ENCODE peak calls at places on chromosomes 4 and X, in seven cellular contexts. One of them, this sample, is unnamed.

GRCh38 chrX:37984880-37985279 is 21.5 kb upstream of the SYTL5 start:
- DNase-seq in A549: no peak
- DNase-seq in left ventricle myocardium inferior: no peak
- DNase-seq in IMR-90: no peak
- DNase-seq in astrocyte of the spinal cord: no peak
- DNase-seq in spleen: no peak
- DNase-seq in Peyer's patch: no peak
- DNase-seq in this sample: no peak

GRCh38 chrX:38800981-38801845 is at the start of gene MID1IP1:
- DNase-seq in left ventricle myocardium inferior: peak; percentile 92
- DNase-seq in A549: peak; percentile 93
- DNase-seq in Peyer's patch: peak; percentile 93
- DNase-seq in astrocyte of the spinal cord: peak; percentile 93
- DNase-seq in IMR-90: peak; percentile 89
- DNase-seq in spleen: peak; percentile 91
- DNase-seq in this sample: peak; percentile 94

GRCh38 chrX:149993989-149994388 is 55.7 kb upstream of the EOLA2 start:
- DNase-seq in A549: no peak
- DNase-seq in spleen: no peak
- DNase-seq in IMR-90: no peak
- DNase-seq in left ventricle myocardium inferior: no peak
- DNase-seq in astrocyte of the spinal cord: no peak
- DNase-seq in Peyer's patch: no peak
- DNase-seq in this sample: no peak

GRCh38 chr4:2336659-2337058 is 74.8 kb upstream of the MXD4 start:
- DNase-seq in IMR-90: no peak
- DNase-seq in astrocyte of the spinal cord: no peak
- DNase-seq in A549: no peak
- DNase-seq in spleen: peak; percentile 8
- DNase-seq in left ventricle myocardium inferior: no peak
- DNase-seq in Peyer's patch: no peak
- DNase-seq in this sample: no peak

GRCh38 chr4:8221476-8221875 is 22.4 kb downstream of the SH3TC1 start:
- DNase-seq in A549: no peak
- DNase-seq in spleen: no peak
- DNase-seq in IMR-90: peak; percentile 10
- DNase-seq in left ventricle myocardium inferior: no peak
- DNase-seq in Peyer's patch: no peak
- DNase-seq in astrocyte of the spinal cord: no peak
- DNase-seq in this sample: no peak

GRCh38 chrX:134933911-134934310 is 56.9 kb upstream of the SMIM10 start:
- DNase-seq in Peyer's patch: no peak
- DNase-seq in left ventricle myocardium inferior: peak; percentile 28
- DNase-seq in spleen: no peak
- DNase-seq in IMR-90: no peak
- DNase-seq in astrocyte of the spinal cord: no peak
- DNase-seq in A549: no peak
- DNase-seq in this sample: no peak

GRCh38 chrX:19566359-19567141 is 51.2 kb upstream of the MAP3K15 start:
- DNase-seq in IMR-90: peak; percentile 69
- DNase-seq in A549: no peak
- DNase-seq in left ventricle myocardium inferior: no peak
- DNase-seq in spleen: no peak
- DNase-seq in astrocyte of the spinal cord: peak; percentile 54
- DNase-seq in Peyer's patch: no peak
- DNase-seq in this sample: no peak

GRCh38 chrX:63686878-63687714 is 97.9 kb downstream of the ARHGEF9 start:
- DNase-seq in A549: peak; percentile 30
- DNase-seq in left ventricle myocardium inferior: no peak
- DNase-seq in Peyer's patch: peak; percentile 60
- DNase-seq in spleen: no peak
- DNase-seq in IMR-90: peak; percentile 45
- DNase-seq in astrocyte of the spinal cord: peak; percentile 48
- DNase-seq in this sample: peak; percentile 68

GRCh38 chrX:136736690-136737089 is 44.0 kb downstream of the ARHGEF6 start:
- DNase-seq in IMR-90: no peak
- DNase-seq in Peyer's patch: no peak
- DNase-seq in A549: no peak
- DNase-seq in left ventricle myocardium inferior: no peak
- DNase-seq in spleen: no peak
- DNase-seq in astrocyte of the spinal cord: no peak
- DNase-seq in this sample: no peak

GRCh38 chrX:50704360-50704759 is 109.6 kb downstream of the SHROOM4 start:
- DNase-seq in Peyer's patch: no peak
- DNase-seq in A549: no peak
- DNase-seq in astrocyte of the spinal cord: no peak
- DNase-seq in spleen: no peak
- DNase-seq in IMR-90: peak; percentile 33
- DNase-seq in left ventricle myocardium inferior: no peak
- DNase-seq in this sample: no peak

GRCh38 chrX:80879143-80879542 is 69.5 kb upstream of the BRWD3 start:
- DNase-seq in Peyer's patch: no peak
- DNase-seq in spleen: no peak
- DNase-seq in A549: no peak
- DNase-seq in left ventricle myocardium inferior: no peak
- DNase-seq in IMR-90: no peak
- DNase-seq in astrocyte of the spinal cord: no peak
- DNase-seq in this sample: peak; percentile 14

GRCh38 chr4:151324124-151324448 is 1.3 kb downstream of the SH3D19 start:
- DNase-seq in left ventricle myocardium inferior: no peak
- DNase-seq in spleen: no peak
- DNase-seq in astrocyte of the spinal cord: peak; percentile 21
- DNase-seq in IMR-90: no peak
- DNase-seq in A549: no peak
- DNase-seq in Peyer's patch: no peak
- DNase-seq in this sample: no peak

GRCh38 chr4:40506066-40506465 is 123.6 kb downstream of the RBM47 start:
- DNase-seq in IMR-90: no peak
- DNase-seq in astrocyte of the spinal cord: no peak
- DNase-seq in left ventricle myocardium inferior: no peak
- DNase-seq in Peyer's patch: no peak
- DNase-seq in A549: no peak
- DNase-seq in spleen: no peak
- DNase-seq in this sample: no peak

GRCh38 chrX:2614911-2615310 is 76.2 kb upstream of the CD99 start:
- DNase-seq in astrocyte of the spinal cord: peak; percentile 68
- DNase-seq in A549: peak; percentile 57
- DNase-seq in left ventricle myocardium inferior: no peak
- DNase-seq in Peyer's patch: no peak
- DNase-seq in spleen: no peak
- DNase-seq in IMR-90: peak; percentile 83
- DNase-seq in this sample: peak; percentile 35

DNA sequence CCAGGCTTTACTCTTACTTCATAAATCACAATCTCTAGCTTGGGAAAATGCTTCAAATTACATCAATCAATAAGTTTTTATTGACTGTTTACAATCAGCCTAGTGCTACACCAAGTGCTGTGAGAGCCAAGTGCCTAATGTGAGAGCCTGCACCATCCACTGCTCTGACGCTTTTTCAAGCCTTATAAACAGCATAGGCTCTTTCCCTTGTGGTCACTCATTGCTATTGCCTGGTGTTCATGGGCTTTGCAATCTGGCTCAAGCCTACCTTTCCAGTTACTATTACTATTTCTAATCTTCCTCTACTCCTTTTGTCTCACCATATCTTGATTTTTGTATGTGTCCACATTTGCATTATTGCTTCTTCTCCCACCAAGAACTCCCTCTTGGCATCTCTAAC is 77.0 kb downstream of the REELD1 start:
- DNase-seq in IMR-90: no peak
- DNase-seq in A549: no peak
- DNase-seq in left ventricle myocardium inferior: no peak
- DNase-seq in astrocyte of the spinal cord: no peak
- DNase-seq in spleen: no peak
- DNase-seq in Peyer's patch: no peak
- DNase-seq in this sample: no peak
- TF ChIP-seq CTCF in IMR-90: no peak
- TF ChIP-seq CTCF in A549: no peak
- TF ChIP-seq CTCF in left ventricle myocardium inferior: no peak
- TF ChIP-seq CTCF in astrocyte of the spinal cord: peak; percentile 5
- TF ChIP-seq CTCF in spleen: no peak
- TF ChIP-seq CTCF in Peyer's patch: no peak
- TF ChIP-seq CTCF in this sample: no peak

GRCh38 chr4:132564920-132565319 is 584.2 kb upstream of the PCDH10 start:
- DNase-seq in Peyer's patch: no peak
- DNase-seq in spleen: no peak
- DNase-seq in IMR-90: no peak
- DNase-seq in astrocyte of the spinal cord: no peak
- DNase-seq in left ventricle myocardium inferior: no peak
- DNase-seq in A549: no peak
- DNase-seq in this sample: peak; percentile 24
- TF ChIP-seq CTCF in Peyer's patch: no peak
- TF ChIP-seq CTCF in spleen: no peak
- TF ChIP-seq CTCF in IMR-90: no peak
- TF ChIP-seq CTCF in astrocyte of the spinal cord: no peak
- TF ChIP-seq CTCF in left ventricle myocardium inferior: no peak
- TF ChIP-seq CTCF in A549: no peak
- TF ChIP-seq CTCF in this sample: peak; percentile 36

DNA sequence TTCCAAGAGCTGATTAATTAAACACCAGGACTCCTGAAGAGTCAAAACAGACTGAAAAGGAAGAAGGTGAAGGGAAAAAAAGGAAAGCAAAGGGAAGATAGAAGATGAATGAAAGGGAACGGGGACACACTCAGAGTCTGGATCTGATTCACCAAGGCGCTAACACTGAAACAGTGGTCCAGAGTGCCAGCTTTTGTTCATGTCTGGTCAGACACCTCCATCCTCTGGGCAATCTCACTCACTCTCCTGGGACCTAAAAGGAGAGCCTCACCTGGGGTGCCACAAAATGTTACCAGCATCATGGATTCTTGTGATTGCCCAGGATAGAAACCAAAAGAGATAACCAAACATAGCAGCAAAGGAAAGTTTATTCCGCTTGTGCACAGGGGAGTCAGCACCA is 120.3 kb upstream of the AFF2 start:
- DNase-seq in IMR-90: no peak
- DNase-seq in Peyer's patch: no peak
- DNase-seq in spleen: no peak
- DNase-seq in A549: no peak
- DNase-seq in left ventricle myocardium inferior: no peak
- DNase-seq in astrocyte of the spinal cord: no peak
- DNase-seq in this sample: no peak
- TF ChIP-seq CTCF in IMR-90: no peak
- TF ChIP-seq CTCF in Peyer's patch: no peak
- TF ChIP-seq CTCF in spleen: no peak
- TF ChIP-seq CTCF in A549: no peak
- TF ChIP-seq CTCF in left ventricle myocardium inferior: no peak
- TF ChIP-seq CTCF in astrocyte of the spinal cord: no peak
- TF ChIP-seq CTCF in this sample: no peak

GRCh38 chrX:39935414-39936064 is 162.2 kb downstream of the BCOR start:
- DNase-seq in IMR-90: no peak
- DNase-seq in A549: peak; percentile 41
- DNase-seq in left ventricle myocardium inferior: no peak
- DNase-seq in Peyer's patch: no peak
- DNase-seq in spleen: no peak
- DNase-seq in astrocyte of the spinal cord: peak; percentile 50
- DNase-seq in this sample: no peak
- TF ChIP-seq CTCF in IMR-90: no peak
- TF ChIP-seq CTCF in A549: no peak
- TF ChIP-seq CTCF in left ventricle myocardium inferior: no peak
- TF ChIP-seq CTCF in Peyer's patch: no peak
- TF ChIP-seq CTCF in spleen: no peak
- TF ChIP-seq CTCF in astrocyte of the spinal cord: peak; percentile 23
- TF ChIP-seq CTCF in this sample: no peak

DNA sequence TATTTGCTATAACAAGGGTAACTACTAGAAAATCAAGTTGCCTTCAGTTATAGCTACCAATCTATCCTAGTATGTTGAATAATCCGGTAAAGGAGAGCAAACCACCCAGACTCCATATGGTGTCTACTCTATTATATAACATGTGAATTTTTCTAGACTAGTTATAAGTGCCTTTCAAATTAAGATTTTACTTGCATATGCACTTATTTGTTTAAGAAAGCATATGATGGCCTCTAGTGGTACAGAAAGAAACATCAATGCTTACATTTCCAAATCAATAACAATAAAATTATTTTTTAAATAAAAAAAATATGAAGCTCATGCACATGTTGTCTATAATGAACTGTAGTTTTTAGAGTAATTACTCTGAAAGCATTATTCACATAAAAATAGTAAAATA is 1516.4 kb upstream of the PABPC4L start:
- DNase-seq in A549: no peak
- DNase-seq in Peyer's patch: no peak
- DNase-seq in IMR-90: peak; percentile 0
- DNase-seq in spleen: no peak
- DNase-seq in left ventricle myocardium inferior: no peak
- DNase-seq in astrocyte of the spinal cord: peak; percentile 34
- DNase-seq in this sample: peak; percentile 10
- TF ChIP-seq CTCF in A549: no peak
- TF ChIP-seq CTCF in Peyer's patch: no peak
- TF ChIP-seq CTCF in IMR-90: no peak
- TF ChIP-seq CTCF in spleen: no peak
- TF ChIP-seq CTCF in left ventricle myocardium inferior: peak; percentile 37
- TF ChIP-seq CTCF in astrocyte of the spinal cord: no peak
- TF ChIP-seq CTCF in this sample: peak; percentile 24

GRCh38 chr4:185473247-185473646 is 1.7 kb upstream of the CCDC110 start:
- DNase-seq in A549: no peak
- DNase-seq in astrocyte of the spinal cord: no peak
- DNase-seq in IMR-90: no peak
- DNase-seq in Peyer's patch: no peak
- DNase-seq in left ventricle myocardium inferior: no peak
- DNase-seq in spleen: no peak
- DNase-seq in this sample: no peak
- TF ChIP-seq CTCF in A549: no peak
- TF ChIP-seq CTCF in astrocyte of the spinal cord: no peak
- TF ChIP-seq CTCF in IMR-90: no peak
- TF ChIP-seq CTCF in Peyer's patch: no peak
- TF ChIP-seq CTCF in left ventricle myocardium inferior: no peak
- TF ChIP-seq CTCF in spleen: no peak
- TF ChIP-seq CTCF in this sample: no peak

This sample was measured in PC-3.